ENCODE peak calls at places on chromosomes 5 and 9, in four cellular contexts. R is endothelial cell, L is ovary, A is psoas muscle. E is an unnamed sample.

GRCh38 chr5:135294793-135295192 is 104.2 kb downstream of the MACROH2A1 start:
- DNase-seq in L (no peak), R (no peak), A (no peak), E (no peak)

GRCh38 chr5:16806691-16807433 is 129.2 kb downstream of the MYO10 start:
- DNase-seq in L (no peak), R (no peak), A (no peak), E (no peak)

GRCh38 chr9:70435948-70436347 is 21.5 kb upstream of the KLF9 start:
- DNase-seq in R (no peak), L (no peak), A (no peak), E (peak; percentile 50)

GRCh38 chr5:10987881-10988504 is 227.0 kb upstream of the DAP start:
- DNase-seq in R (peak; percentile 87), A (no peak), L (peak; percentile 20), E (peak; percentile 74)

GRCh38 chr5:151238303-151238741 is 14.4 kb upstream of the CCDC69 start:
- DNase-seq in A (peak; percentile 83), R (no peak), L (peak; percentile 63), E (peak; percentile 85)

GRCh38 chr5:56977822-56978221 is 25.9 kb upstream of the MIER3 start:
- DNase-seq in R (no peak), A (no peak), L (no peak), E (no peak)

GRCh38 chr5:30209752-30210151 is 983.7 kb upstream of the CDH6 start:
- DNase-seq in A (no peak), L (no peak), R (no peak), E (no peak)

GRCh38 chr9:120924698-120925534 is 1.7 kb downstream of the TRAF1 start:
- DNase-seq in L (no peak), R (no peak), A (no peak), E (no peak)

GRCh38 chr5:114789773-114790402 is 379.8 kb downstream of the TRIM36 start:
- DNase-seq in A (no peak), L (no peak), R (no peak), E (no peak)

GRCh38 chr5:133116601-133117000 is 64.8 kb downstream of the HSPA4 start:
- DNase-seq in R (no peak), L (no peak), A (no peak), E (no peak)

GRCh38 chr5:156812959-156813358 is 37.1 kb upstream of the PPP1R2B start:
- DNase-seq in L (no peak), A (no peak), R (no peak), E (no peak)

GRCh38 chr5:173629628-173630027 is 13.2 kb upstream of the BOD1 start:
- DNase-seq in A (no peak), R (peak; percentile 60), L (no peak), E (no peak)

GRCh38 chr5:81852277-81853004 is 101.5 kb upstream of the SSBP2 start:
- DNase-seq in L (peak; percentile 37), R (peak; percentile 37), A (peak; percentile 64), E (peak; percentile 31)

GRCh38 chr5:128154943-128155342 is 71.4 kb downstream of the SLC12A2 start:
- DNase-seq in R (no peak), A (no peak), L (no peak), E (no peak)

GRCh38 chr9:10130061-10130675 is 482.6 kb downstream of the PTPRD start:
- DNase-seq in R (no peak), L (no peak), A (no peak), E (no peak)

GRCh38 chr5:141135030-141135717 is at the start of gene PCDHB5:
- DNase-seq in R (peak; percentile 39), A (no peak), L (peak; percentile 45), E (no peak)

GRCh38 chr5:130801963-130802362 is 363.1 kb downstream of the HINT1 start:
- DNase-seq in L (no peak), A (no peak), R (no peak), E (no peak)

GRCh38 chr9:34991833-34992375 is 2.4 kb downstream of the DNAJB5 start:
- DNase-seq in L (no peak), R (no peak), A (peak; percentile 95), E (peak; percentile 62)
- TF ChIP-seq CTCF in L (no peak), R (no peak), A (no peak), E (peak; percentile 18)

DNA sequence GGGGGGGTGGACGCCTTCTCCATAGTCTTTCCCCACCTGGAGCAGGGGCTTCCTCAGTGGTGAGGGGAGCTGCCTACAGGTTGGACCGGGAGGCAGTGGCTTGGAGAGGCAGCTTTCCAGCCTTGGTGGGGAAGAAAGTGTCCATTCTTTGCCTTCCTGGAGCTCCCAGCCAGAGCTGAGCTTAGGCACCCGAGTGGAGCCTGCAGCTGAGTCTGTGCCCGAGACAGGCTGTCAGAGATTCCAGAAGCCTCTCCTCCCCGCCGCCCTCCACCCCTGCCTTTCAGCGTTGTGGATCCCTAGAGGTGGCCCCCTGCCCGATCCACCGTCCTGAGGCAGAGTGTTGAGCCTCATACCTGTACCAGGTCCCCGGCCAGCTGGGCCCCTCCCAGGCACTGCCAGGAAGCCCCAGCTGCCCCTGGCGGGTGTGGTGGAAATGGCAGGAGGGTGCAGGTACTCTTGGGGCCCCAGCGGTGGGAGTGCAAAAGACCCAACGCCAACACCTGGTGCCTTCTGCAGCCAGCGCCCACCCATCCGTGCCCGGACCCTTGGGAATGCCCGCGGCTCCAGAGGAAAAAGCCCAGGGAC is 112.0 kb downstream of the RXRA start:
- DNase-seq in R (no peak), L (peak; percentile 50), A (peak; percentile 55), E (no peak)
- TF ChIP-seq CTCF in R (no peak), L (no peak), A (peak; percentile 14), E (no peak)

GRCh38 chr9:76884823-76885222 is 21.1 kb downstream of the PRUNE2 start:
- DNase-seq in R (no peak), A (no peak), L (no peak), E (no peak)

GRCh38 chr9:76887951-76888350 is 18.0 kb downstream of the PRUNE2 start:
- DNase-seq in R (no peak), L (no peak), A (no peak), E (no peak)

GRCh38 chr9:76886318-76886717 is 19.6 kb downstream of the PRUNE2 start:
- DNase-seq in R (no peak), L (no peak), A (no peak), E (no peak)

GRCh38 chr9:76883341-76883740 is 22.6 kb downstream of the PRUNE2 start:
- DNase-seq in R (no peak), A (no peak), L (no peak), E (no peak)

GRCh38 chr9:76887003-76887821 is 18.7 kb downstream of the PRUNE2 start:
- DNase-seq in L (no peak), R (no peak), A (no peak), E (no peak)
- TF ChIP-seq CTCF in L (no peak), R (no peak), A (no peak), E (no peak)

GRCh38 chr9:12554636-12555035 is 138.5 kb upstream of the TYRP1 start:
- DNase-seq in R (peak; percentile 26), A (no peak), L (no peak), E (no peak)
- TF ChIP-seq CTCF in R (peak; percentile 31), A (no peak), L (no peak), E (no peak)

GRCh38 chr5:137498736-137499505 is at the start of gene SPOCK1:
- DNase-seq in R (peak; percentile 92), L (peak; percentile 25), A (peak; percentile 86), E (peak; percentile 77)
- TF ChIP-seq CTCF in R (peak; percentile 91), L (no peak), A (peak; percentile 85), E (peak; percentile 79)

GRCh38 chr9:19173598-19174125 is 46.4 kb upstream of the PLIN2 start:
- DNase-seq in L (no peak), R (no peak), A (no peak), E (no peak)

GRCh38 chr9:19171271-19171670 is 44.0 kb upstream of the PLIN2 start:
- DNase-seq in A (no peak), R (no peak), L (no peak), E (no peak)

GRCh38 chr9:19174127-19174921 is 47.0 kb upstream of the PLIN2 start:
- DNase-seq in R (peak; percentile 16), A (peak; percentile 89), L (peak; percentile 78), E (peak; percentile 79)
- TF ChIP-seq CTCF in R (peak; percentile 64), A (peak; percentile 73), L (peak; percentile 33), E (peak; percentile 66)

GRCh38 chr9:2158111-2158610 is 143.0 kb downstream of the SMARCA2 start:
- DNase-seq in L (peak; percentile 73), R (peak; percentile 26), A (peak; percentile 59), E (peak; percentile 20)
- TF ChIP-seq CTCF in L (no peak), R (no peak), A (no peak), E (no peak)

DNA sequence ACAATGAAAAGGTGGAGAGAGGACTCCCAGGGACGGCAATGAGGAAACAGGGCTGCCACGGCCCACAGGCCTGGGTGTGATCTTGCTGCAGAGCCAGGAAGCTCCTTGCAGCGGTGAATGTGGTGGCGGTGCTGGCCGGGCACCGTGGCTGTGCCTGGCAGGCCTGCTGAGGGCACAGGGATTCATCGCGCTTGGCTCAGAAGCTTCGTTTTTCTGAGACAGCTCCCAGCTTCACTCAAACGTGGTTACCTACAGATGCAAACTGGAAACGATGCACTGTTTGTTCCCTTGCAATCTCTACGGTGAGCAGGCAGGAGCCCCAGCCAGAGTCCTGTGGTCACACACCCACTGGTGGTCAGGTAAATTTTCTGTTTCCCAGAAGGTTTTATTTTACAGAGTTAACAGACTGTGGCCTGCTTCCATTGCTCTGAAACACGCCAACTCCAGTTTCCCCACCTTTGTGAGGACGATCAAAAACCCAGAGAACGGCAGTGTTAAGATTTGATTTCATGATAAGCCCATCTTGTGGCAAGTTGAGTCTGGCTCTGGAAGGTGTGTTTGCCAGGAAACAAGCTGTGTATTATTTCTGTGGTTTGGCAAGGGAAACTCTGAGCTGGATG is 183.9 kb downstream of the AUH start:
- DNase-seq in R (no peak), A (no peak), L (peak; percentile 11), E (no peak)
- TF ChIP-seq CTCF in R (no peak), A (no peak), L (no peak), E (no peak)

E was measured in heart left ventricle.